ENCODE peak calls at places on chromosome 2, in four cellular contexts. One of them, this sample, is unnamed.

GRCh38 chr2:30675758-30676157 is 131.5 kb downstream of the CAPN13 start:
- DNase-seq in iPS DF 6.9: no peak
- DNase-seq in stimulated activated CD8-positive, alpha-beta memory T cell treated with anti-CD3 and anti-CD28 coated beads, Interleukin-2, amount 100 ng/mL, for 48 hours: no peak
- DNase-seq in NCI-H1417: no peak
- DNase-seq in this sample: no peak

GRCh38 chr2:177585234-177585863 is 192.8 kb downstream of the AGPS start:
- DNase-seq in iPS DF 6.9: no peak
- DNase-seq in stimulated activated CD8-positive, alpha-beta memory T cell treated with anti-CD3 and anti-CD28 coated beads, Interleukin-2, amount 100 ng/mL, for 48 hours: no peak
- DNase-seq in NCI-H1417: no peak
- DNase-seq in this sample: no peak

GRCh38 chr2:20190862-20191713 is 33.8 kb downstream of the SDC1 start:
- DNase-seq in iPS DF 6.9: peak; percentile 43
- DNase-seq in stimulated activated CD8-positive, alpha-beta memory T cell treated with anti-CD3 and anti-CD28 coated beads, Interleukin-2, amount 100 ng/mL, for 48 hours: no peak
- DNase-seq in NCI-H1417: no peak
- DNase-seq in this sample: peak; percentile 22

GRCh38 chr2:73697606-73698005 is 39.5 kb downstream of the TPRKB start:
- DNase-seq in iPS DF 6.9: no peak
- DNase-seq in stimulated activated CD8-positive, alpha-beta memory T cell treated with anti-CD3 and anti-CD28 coated beads, Interleukin-2, amount 100 ng/mL, for 48 hours: no peak
- DNase-seq in NCI-H1417: no peak
- DNase-seq in this sample: no peak

GRCh38 chr2:55718165-55719008 is 24.7 kb upstream of the PNPT1 start:
- DNase-seq in iPS DF 6.9: peak; percentile 35
- DNase-seq in stimulated activated CD8-positive, alpha-beta memory T cell treated with anti-CD3 and anti-CD28 coated beads, Interleukin-2, amount 100 ng/mL, for 48 hours: peak; percentile 15
- DNase-seq in NCI-H1417: peak; percentile 91
- DNase-seq in this sample: no peak

GRCh38 chr2:181574321-181574720 is 82.6 kb downstream of the CERKL start:
- DNase-seq in iPS DF 6.9: no peak
- DNase-seq in stimulated activated CD8-positive, alpha-beta memory T cell treated with anti-CD3 and anti-CD28 coated beads, Interleukin-2, amount 100 ng/mL, for 48 hours: no peak
- DNase-seq in NCI-H1417: peak; percentile 94
- DNase-seq in this sample: no peak

GRCh38 chr2:96140941-96141623 is 2.8 kb upstream of the ASTL start:
- DNase-seq in iPS DF 6.9: no peak
- DNase-seq in stimulated activated CD8-positive, alpha-beta memory T cell treated with anti-CD3 and anti-CD28 coated beads, Interleukin-2, amount 100 ng/mL, for 48 hours: no peak
- DNase-seq in NCI-H1417: no peak
- DNase-seq in this sample: no peak

GRCh38 chr2:170344663-170345099 is 166.7 kb downstream of the MYO3B start:
- DNase-seq in iPS DF 6.9: no peak
- DNase-seq in stimulated activated CD8-positive, alpha-beta memory T cell treated with anti-CD3 and anti-CD28 coated beads, Interleukin-2, amount 100 ng/mL, for 48 hours: no peak
- DNase-seq in NCI-H1417: no peak
- DNase-seq in this sample: peak; percentile 56

GRCh38 chr2:28566441-28567075 is 70.7 kb downstream of the PLB1 start:
- DNase-seq in iPS DF 6.9: peak; percentile 45
- DNase-seq in stimulated activated CD8-positive, alpha-beta memory T cell treated with anti-CD3 and anti-CD28 coated beads, Interleukin-2, amount 100 ng/mL, for 48 hours: peak; percentile 89
- DNase-seq in NCI-H1417: peak; percentile 94
- DNase-seq in this sample: no peak